ENCODE peak calls at places on chromosome 1, in five cellular contexts. N is tibial nerve, O is IMR-90, L is OCI-LY7, H is cardiac muscle cell. A is an unnamed sample.

GRCh38 chr1:116508984-116509980 is 61.5 kb downstream of the CD58 start:
- DNase-seq in N (no peak), O (peak; percentile 84), L (no peak), H (peak; percentile 83), A (no peak)

GRCh38 chr1:245153645-245154428 is 948 bp upstream of the KIF26B start:
- DNase-seq in N (no peak), O (no peak), L (no peak), H (peak; percentile 33), A (no peak)

GRCh38 chr1:222046684-222047083 is 304.8 kb upstream of the DUSP10 start:
- DNase-seq in N (no peak), O (no peak), L (no peak), H (no peak), A (no peak)

GRCh38 chr1:92168657-92169056 is 49.1 kb upstream of the C1orf146 start:
- DNase-seq in N (no peak), O (peak; percentile 74), L (no peak), H (no peak), A (no peak)

GRCh38 chr1:192966073-192966472 is 93.1 kb downstream of the UCHL5 start:
- DNase-seq in N (no peak), O (no peak), L (no peak), H (no peak), A (no peak)

GRCh38 chr1:48793863-48794262 is 17.2 kb upstream of the BEND5 start:
- DNase-seq in N (no peak), O (no peak), L (peak; percentile 81), H (no peak), A (no peak)

GRCh38 chr1:117466761-117467160 is 99.5 kb downstream of the MAN1A2 start:
- DNase-seq in N (no peak), O (peak; percentile 13), L (no peak), H (peak; percentile 19), A (no peak)

GRCh38 chr1:182768973-182769372 is 20.6 kb upstream of the NPL start:
- DNase-seq in N (no peak), O (no peak), L (no peak), H (peak; percentile 37), A (no peak)

GRCh38 chr1:51569284-51570062 is 47.4 kb upstream of the OSBPL9 start:
- DNase-seq in N (no peak), O (peak; percentile 82), L (peak; percentile 71), H (peak; percentile 46), A (no peak)

GRCh38 chr1:54547601-54548388 is at the start of gene ACOT11:
- DNase-seq in N (peak; percentile 42), O (peak; percentile 66), L (no peak), H (peak; percentile 87), A (no peak)

GRCh38 chr1:115064461-115064860 is 24.8 kb downstream of the TSPAN2 start:
- DNase-seq in N (no peak), O (no peak), L (no peak), H (no peak), A (no peak)

GRCh38 chr1:27552911-27553420 is 51.0 kb downstream of the AHDC1 start:
- DNase-seq in N (no peak), O (no peak), L (no peak), H (no peak), A (no peak)

GRCh38 chr1:3170566-3171453 is 101.8 kb downstream of the PRDM16 start:
- DNase-seq in N (peak; percentile 31), O (no peak), L (no peak), H (peak; percentile 62), A (no peak)
- H3K27ac ChIP-seq in N (peak overlapping the region; percentile 79), O (no peak overlapping the region), L (no peak overlapping the region), H (peak overlapping the region; percentile 95), A (peak overlapping the region; percentile 76)

GRCh38 chr1:210361665-210362064 is 33.0 kb downstream of the HHAT start:
- DNase-seq in N (no peak), O (no peak), L (no peak), H (no peak), A (no peak)

GRCh38 chr1:210366767-210367166 is 38.1 kb downstream of the HHAT start:
- DNase-seq in N (no peak), O (no peak), L (no peak), H (no peak), A (no peak)

GRCh38 chr1:210363119-210363518 is 34.4 kb downstream of the HHAT start:
- DNase-seq in N (no peak), O (no peak), L (no peak), H (no peak), A (no peak)

GRCh38 chr1:210362526-210362925 is 33.8 kb downstream of the HHAT start:
- DNase-seq in N (peak; percentile 11), O (peak; percentile 61), L (no peak), H (peak; percentile 66), A (no peak)

DNA sequence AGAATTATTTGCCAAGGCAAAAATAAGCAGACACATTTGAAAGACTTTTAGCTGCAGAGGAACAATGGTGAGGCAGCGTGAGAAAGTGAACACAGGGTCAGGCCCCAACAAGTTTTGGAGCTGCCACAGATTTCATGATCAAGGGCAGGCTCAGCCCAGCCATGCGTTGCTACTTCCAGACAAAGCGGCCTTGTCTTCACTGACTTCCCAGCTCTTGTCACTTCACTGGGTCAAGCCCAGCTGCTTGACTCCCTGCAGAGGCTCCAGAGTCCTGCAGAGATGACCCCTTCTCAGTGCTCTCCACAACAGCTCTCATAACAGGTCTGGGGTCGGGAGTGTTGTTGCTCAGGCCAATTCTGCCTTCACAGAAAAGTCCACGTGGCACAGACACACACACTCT is 35.8 kb downstream of the HHAT start:
- DNase-seq in N (no peak), O (no peak), L (no peak), H (no peak), A (no peak)
- H3K27ac ChIP-seq in N (no peak overlapping the region), O (no peak overlapping the region), L (no peak overlapping the region), H (no peak overlapping the region), A (no peak overlapping the region)

GRCh38 chr1:235972316-235973090 is 92.4 kb downstream of the NID1 start:
- DNase-seq in N (no peak), O (peak; percentile 89), L (peak; percentile 21), H (peak; percentile 88), A (no peak)
- H3K27ac ChIP-seq in N (peak overlapping the region; percentile 91), O (peak overlapping the region; percentile 95), L (peak overlapping the region; percentile 6), H (peak overlapping the region; percentile 81), A (peak overlapping the region; percentile 92)

GRCh38 chr1:231826566-231826965 is 200.0 kb downstream of the DISC1 start:
- DNase-seq in N (no peak), O (no peak), L (no peak), H (no peak), A (no peak)

GRCh38 chr1:231829332-231829731 is 202.7 kb downstream of the DISC1 start:
- DNase-seq in N (no peak), O (no peak), L (no peak), H (no peak), A (no peak)

GRCh38 chr1:231827337-231828105 is 200.9 kb downstream of the DISC1 start:
- DNase-seq in N (no peak), O (peak; percentile 68), L (no peak), H (peak; percentile 76), A (no peak)

DNA sequence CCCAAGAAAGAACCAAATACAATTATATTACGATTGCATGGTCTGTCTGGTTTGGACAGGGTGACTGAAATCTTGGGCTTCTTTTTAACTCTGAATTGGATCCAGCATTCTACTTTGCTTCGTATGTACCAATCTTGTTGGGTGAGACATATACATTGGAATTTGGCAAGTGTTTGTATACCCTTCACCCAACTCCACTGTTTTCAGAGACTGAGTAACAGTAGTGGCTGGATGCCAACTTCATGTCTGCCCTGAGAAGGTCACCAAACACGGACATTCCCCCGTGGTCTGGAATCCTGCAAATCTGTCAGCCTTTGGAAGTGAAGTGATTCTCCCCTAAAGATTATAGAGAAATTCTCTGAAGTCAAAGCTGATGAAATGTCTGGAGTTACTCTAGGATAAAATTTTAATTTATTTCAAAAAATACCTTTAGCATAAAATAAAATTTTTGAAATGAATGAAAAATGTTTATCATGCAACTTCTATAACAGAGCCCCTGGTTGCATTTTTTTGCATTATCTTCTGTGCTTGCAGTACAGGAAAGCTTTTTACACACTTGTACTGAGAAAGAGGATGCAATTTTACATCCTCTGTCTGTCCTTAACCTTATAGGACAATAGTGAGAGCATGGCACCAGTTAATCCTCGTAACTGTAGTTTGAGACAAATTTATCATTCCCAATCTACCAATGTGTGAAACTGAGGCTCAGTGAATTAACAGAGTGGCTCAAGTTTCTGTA is 201.8 kb downstream of the DISC1 start:
- DNase-seq in N (no peak), O (peak; percentile 95), L (no peak), H (peak; percentile 98), A (no peak)
- H3K27ac ChIP-seq in N (no peak overlapping the region), O (no peak overlapping the region), L (no peak overlapping the region), H (peak overlapping the region; percentile 82), A (no peak overlapping the region)

DNA sequence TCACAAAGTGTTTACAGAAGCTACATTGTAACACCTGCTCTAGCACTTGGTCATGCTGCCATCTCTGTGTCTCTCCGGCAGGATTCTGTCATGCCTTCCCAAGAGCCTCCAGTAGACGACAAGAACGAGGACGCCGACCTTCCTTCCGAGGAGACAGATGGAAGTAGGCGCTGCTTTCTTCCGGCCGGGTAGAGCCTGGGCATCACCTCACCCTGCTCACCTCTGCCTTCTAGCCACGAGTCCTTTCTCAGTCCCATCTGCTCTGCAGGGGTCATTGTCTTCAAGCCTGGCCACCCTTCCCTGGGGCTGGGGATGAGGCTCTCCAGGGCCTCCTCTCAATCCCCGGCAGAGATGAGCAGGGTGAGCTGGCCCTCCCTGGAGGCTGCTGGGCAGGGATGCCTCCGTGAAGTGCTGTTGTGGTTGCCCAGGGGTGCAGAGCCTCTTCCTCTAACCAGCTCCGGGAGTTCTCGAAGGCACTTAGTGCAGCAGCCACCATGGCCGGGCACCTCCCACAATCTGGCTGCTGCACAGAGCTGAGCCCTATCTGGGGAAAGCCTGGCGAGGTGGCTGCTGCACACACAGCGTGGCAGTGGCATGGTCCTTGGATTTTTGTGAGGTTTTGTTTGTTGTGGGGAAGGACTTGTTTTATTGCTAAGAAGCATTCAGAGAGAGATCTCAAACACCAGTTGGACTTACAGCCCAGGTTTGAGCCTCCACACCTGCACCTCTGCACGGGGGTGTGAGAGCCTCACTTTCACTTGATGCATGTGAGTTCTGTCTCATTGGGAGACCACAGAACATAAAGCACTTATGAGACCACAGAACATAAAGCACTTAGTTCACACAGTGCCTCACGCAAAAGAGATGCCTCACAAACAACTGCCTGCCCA is 48.4 kb downstream of the FAAP20 start:
- DNase-seq in N (no peak), O (no peak), L (no peak), H (no peak), A (no peak)
- H3K27ac ChIP-seq in N (no peak overlapping the region), O (no peak overlapping the region), L (no peak overlapping the region), H (no peak overlapping the region), A (no peak overlapping the region)

GRCh38 chr1:14842361-14842760 is 243.9 kb downstream of the KAZN start:
- DNase-seq in N (no peak), O (peak; percentile 85), L (no peak), H (no peak), A (no peak)

GRCh38 chr1:14842891-14843290 is 244.4 kb downstream of the KAZN start:
- DNase-seq in N (no peak), O (peak; percentile 77), L (no peak), H (no peak), A (no peak)

GRCh38 chr1:14844359-14844758 is 245.9 kb downstream of the KAZN start:
- DNase-seq in N (no peak), O (no peak), L (no peak), H (no peak), A (no peak)

GRCh38 chr1:14846688-14847087 is 248.2 kb downstream of the KAZN start:
- DNase-seq in N (no peak), O (no peak), L (no peak), H (no peak), A (no peak)

GRCh38 chr1:14844923-14845617 is 246.6 kb downstream of the KAZN start:
- DNase-seq in N (no peak), O (no peak), L (no peak), H (no peak), A (no peak)
- H3K27ac ChIP-seq in N (no peak overlapping the region), O (no peak overlapping the region), L (no peak overlapping the region), H (no peak overlapping the region), A (peak overlapping the region; percentile 64)